ENCODE peak calls at places on chromosome 6, in five cellular contexts. I is heart right ventricle, K is tibial nerve, P is AG04450, O is astrocyte. Z is an unnamed sample.

GRCh38 chr6:111805511-111806181 is 67.6 kb downstream of the FYN start:
- DNase-seq in I (no peak), K (no peak), P (no peak), O (peak), Z (no peak)

GRCh38 chr6:92446052-92446451 is 973.3 kb downstream of the EPHA7 start:
- DNase-seq in I (no peak), K (no peak), P (no peak), O (no peak), Z (no peak)

GRCh38 chr6:3013486-3013885 is 13.8 kb downstream of the NQO2 start:
- DNase-seq in I (no peak), K (no peak), P (no peak), O (peak), Z (peak)

GRCh38 chr6:121190122-121190521 is 144.2 kb downstream of the TBC1D32 start:
- DNase-seq in I (no peak), K (no peak), P (no peak), O (no peak), Z (no peak)

GRCh38 chr6:158607411-158608170 is 37.0 kb downstream of the DYNLT1 start:
- DNase-seq in I (no peak), K (no peak), P (no peak), O (peak), Z (no peak)

GRCh38 chr6:28643017-28643740 is 117.5 kb downstream of the GPX5 start:
- DNase-seq in I (no peak), K (no peak), P (peak), O (peak), Z (no peak)

GRCh38 chr6:149210376-149210775 is 107.1 kb upstream of the TAB2 start:
- DNase-seq in I (no peak), K (no peak), P (no peak), O (peak), Z (no peak)

GRCh38 chr6:157325069-157325805 is 1.9 kb upstream of the TMEM242 start:
- DNase-seq in I (no peak), K (no peak), P (no peak), O (peak), Z (no peak)

GRCh38 chr6:11830105-11830504 is 51.5 kb upstream of the ADTRP start:
- DNase-seq in I (no peak), K (no peak), P (no peak), O (no peak), Z (no peak)
- H3K4me3 ChIP-seq in I (no peak), K (no peak), P (no peak), O (no peak), Z (no peak)

GRCh38 chr6:25250878-25251277 is 28.3 kb upstream of the CARMIL1 start:
- DNase-seq in I (no peak), K (no peak), P (no peak), O (peak), Z (no peak)
- H3K27ac ChIP-seq in I (no peak), K (no peak), P (no peak), O (no peak), Z (no peak)

GRCh38 chr6:81228912-81229540 is 523.5 kb downstream of the TENT5A start:
- DNase-seq in I (no peak), K (no peak), P (peak), O (peak), Z (no peak)
- H3K4me3 ChIP-seq in I (no peak), K (no peak), P (no peak), O (no peak), Z (no peak)

DNA sequence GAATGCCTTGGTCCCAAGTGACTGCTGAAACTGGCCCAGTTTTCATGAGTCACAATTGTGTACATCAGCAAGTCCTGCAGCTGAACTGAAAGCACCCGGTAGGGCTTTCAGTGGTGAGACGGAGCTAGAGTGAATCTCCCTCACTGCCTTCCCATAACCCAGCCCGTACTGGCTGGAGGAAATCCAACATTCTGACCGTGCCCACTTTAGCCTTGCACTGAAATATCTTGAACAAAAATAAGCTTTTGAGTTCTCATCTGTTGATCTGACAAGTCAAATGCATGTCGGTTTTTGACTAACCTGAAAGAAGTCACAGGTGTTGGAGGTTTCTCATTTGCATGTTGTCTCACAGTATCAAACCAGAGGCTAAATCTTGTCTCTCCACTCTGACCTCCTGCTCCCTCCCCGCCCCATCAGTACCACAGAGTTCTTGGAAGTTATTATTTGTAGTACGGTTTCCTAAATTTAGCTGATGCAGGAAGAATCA is 35.9 kb downstream of the DUSP22 start:
- DNase-seq in I (peak), K (no peak), P (peak), O (peak), Z (no peak)
- H3K27ac ChIP-seq in I (no peak), K (no peak), P (no peak), O (no peak), Z (no peak)

DNA sequence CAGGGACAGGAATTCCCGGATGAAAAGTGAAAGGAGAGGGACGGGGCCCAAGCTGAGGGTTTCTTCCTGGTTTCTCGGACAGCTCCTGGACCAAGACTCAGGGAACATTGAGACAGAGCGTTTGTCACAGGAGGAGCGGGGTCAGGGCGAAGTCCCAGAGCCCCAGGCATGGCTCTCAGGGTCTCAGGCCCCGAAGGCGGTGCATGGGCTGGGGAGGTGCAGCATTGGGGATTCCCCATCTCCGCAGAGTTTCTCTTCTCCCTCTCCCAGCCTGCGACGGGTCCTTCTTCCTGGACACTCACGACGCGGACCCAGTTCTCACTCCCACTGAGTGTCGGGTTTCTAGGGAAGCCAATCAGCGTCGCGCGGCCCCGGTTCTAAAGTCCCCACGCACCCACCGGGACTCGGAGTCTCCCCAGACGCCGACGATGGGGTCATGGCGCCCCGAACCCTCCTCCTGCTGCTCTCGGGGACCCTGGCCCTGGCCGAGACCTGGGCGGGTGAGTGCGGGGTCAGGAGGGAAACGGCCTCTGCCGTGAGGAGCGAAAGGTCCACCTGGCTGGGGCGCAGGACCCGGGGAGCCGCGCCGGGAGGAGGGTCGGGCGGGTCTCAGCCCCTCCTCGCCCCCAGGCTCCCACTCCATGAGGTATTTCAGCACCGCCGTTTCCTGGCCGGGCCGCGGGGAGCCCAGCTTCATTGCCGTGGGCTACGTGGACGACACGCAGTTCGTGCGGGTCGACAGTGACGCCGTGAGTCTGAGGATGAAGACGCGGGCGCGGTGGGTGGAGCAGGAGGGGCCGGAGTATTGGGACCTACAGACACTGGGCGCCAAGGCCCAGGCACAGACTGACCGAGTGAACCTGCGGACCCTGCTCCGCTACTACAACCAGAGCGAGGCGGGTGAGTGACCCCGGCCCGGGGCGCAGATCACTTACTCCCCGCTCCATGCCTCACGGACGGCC is 54.6 kb upstream of the POLR1H start:
- DNase-seq in I (peak), K (peak), P (no peak), O (no peak), Z (peak)
- H3K4me3 ChIP-seq in I (peak), K (peak), P (peak), O (peak), Z (peak)